ENCODE peak calls at places on chromosomes 5 and 9, in six cellular contexts. Z is coronary artery; E is stomach; Y is tibial artery; T is HCT116; F is CD8-positive, alpha-beta T cell. C is an unnamed sample.
A peak's percentile ranks its signal among the peaks of the same experiment; 100 is the strongest.

GRCh38 chr5:2739360-2740050 is 12.0 kb downstream of the IRX2 start:
- DNase-seq in Z (peak; percentile 62), E (peak; percentile 59), Y (no peak), T (no peak), F (no peak), C (no peak)

GRCh38 chr5:7628820-7629219 is 222.1 kb downstream of the CFAP90 start:
- DNase-seq in Z (no peak), E (no peak), Y (no peak), T (no peak), F (no peak), C (no peak)

GRCh38 chr9:16344343-16344742 is 526.1 kb downstream of the BNC2 start:
- DNase-seq in Z (no peak), E (no peak), Y (peak; percentile 45), T (no peak), F (no peak), C (peak; percentile 86)

GRCh38 chr5:60992871-60993270 is 47.9 kb downstream of the NDUFAF2 start:
- DNase-seq in Z (no peak), E (no peak), Y (no peak), T (no peak), F (no peak), C (no peak)

GRCh38 chr9:122336836-122337560 is 33.8 kb upstream of the PTGS1 start:
- DNase-seq in Z (no peak), E (no peak), Y (no peak), T (no peak), F (no peak), C (no peak)

GRCh38 chr9:37534901-37535300 is 41.3 kb downstream of the FBXO10 start:
- DNase-seq in Z (no peak), E (no peak), Y (no peak), T (no peak), F (no peak), C (no peak)

GRCh38 chr5:68285857-68286611 is 70.5 kb downstream of the PIK3R1 start:
- DNase-seq in Z (no peak), E (no peak), Y (no peak), T (peak; percentile 44), F (no peak), C (no peak)

GRCh38 chr5:96577909-96578308 is 84.3 kb upstream of the CAST start:
- DNase-seq in Z (no peak), E (no peak), Y (no peak), T (no peak), F (no peak), C (no peak)

GRCh38 chr9:98942906-98943681 is 613 bp upstream of the COL15A1 start:
- DNase-seq in Z (peak; percentile 61), E (no peak), Y (no peak), T (no peak), F (no peak), C (no peak)

GRCh38 chr9:114696814-114697544 is 15.0 kb upstream of the TEX48 start:
- DNase-seq in Z (no peak), E (no peak), Y (no peak), T (no peak), F (peak; percentile 48), C (no peak)

GRCh38 chr5:56569576-56569975 is 245.8 kb upstream of the MAP3K1 start:
- DNase-seq in Z (no peak), E (no peak), Y (no peak), T (no peak), F (no peak), C (peak; percentile 53)

GRCh38 chr9:4486176-4486575 is 4.1 kb upstream of the SLC1A1 start:
- DNase-seq in Z (no peak), E (no peak), Y (no peak), T (no peak), F (no peak), C (no peak)

GRCh38 chr9:18947772-18948391 is 85.1 kb downstream of the SAXO1 start:
- DNase-seq in Z (no peak), E (no peak), Y (peak; percentile 28), T (no peak), F (no peak), C (no peak)

GRCh38 chr9:83965350-83966208 is 14.4 kb downstream of the HNRNPK start:
- DNase-seq in Z (no peak), E (no peak), Y (no peak), T (no peak), F (no peak), C (no peak)

GRCh38 chr9:8020161-8020560 is 220.6 kb upstream of the DMAC1 start:
- DNase-seq in Z (no peak), E (no peak), Y (no peak), T (no peak), F (no peak), C (no peak)

GRCh38 chr9:127142291-127142690 is 19.9 kb upstream of the ANGPTL2 start:
- DNase-seq in Z (no peak), E (peak; percentile 19), Y (no peak), T (no peak), F (no peak), C (no peak)

GRCh38 chr9:93118863-93119702 is 15.0 kb downstream of the NINJ1 start:
- DNase-seq in Z (peak; percentile 73), E (no peak), Y (peak; percentile 20), T (no peak), F (peak; percentile 13), C (no peak)

GRCh38 chr5:73304381-73304780 is 131.4 kb downstream of the TMEM174 start:
- DNase-seq in Z (no peak), E (no peak), Y (no peak), T (no peak), F (no peak), C (no peak)

GRCh38 chr5:179265529-179266290 is 79.6 kb downstream of the ADAMTS2 start:
- DNase-seq in Z (peak; percentile 99), E (peak; percentile 62), Y (peak; percentile 97), T (no peak), F (no peak), C (peak; percentile 96)

GRCh38 chr5:78221467-78221866 is 73.0 kb downstream of the AP3B1 start:
- DNase-seq in Z (no peak), E (no peak), Y (no peak), T (no peak), F (no peak), C (no peak)

GRCh38 chr5:78224358-78224757 is 70.1 kb downstream of the AP3B1 start:
- DNase-seq in Z (no peak), E (no peak), Y (no peak), T (no peak), F (no peak), C (no peak)

DNA sequence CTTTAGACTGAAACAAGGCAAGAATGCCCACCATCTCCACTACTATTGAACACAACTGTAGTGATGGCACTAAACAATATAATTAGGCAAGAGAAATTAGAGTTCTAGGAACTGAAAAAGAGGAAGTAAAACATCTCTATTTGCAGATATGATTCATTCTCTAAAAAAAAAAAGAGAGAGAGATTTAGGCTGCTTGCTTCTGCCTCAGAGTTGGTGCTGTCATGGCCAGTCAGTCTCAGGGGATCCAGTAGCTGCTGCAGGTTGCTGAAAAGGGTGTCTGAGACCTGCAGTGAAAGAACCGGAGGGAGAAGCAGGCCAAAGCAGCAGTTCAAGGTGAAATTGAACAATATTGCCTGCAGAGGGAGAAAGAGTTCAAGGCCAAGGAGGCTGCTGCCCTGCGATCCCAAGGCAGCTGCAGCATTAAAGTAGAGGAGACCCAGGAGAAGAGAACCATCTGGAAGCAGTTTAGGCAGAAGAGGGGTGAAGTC is 72.5 kb downstream of the AP3B1 start:
- DNase-seq in Z (no peak), E (no peak), Y (no peak), T (no peak), F (no peak), C (no peak)
- TF ChIP-seq CTCF in Z (no peak), E (no peak), Y (no peak), T (no peak), F (no peak), C (peak; percentile 31)

GRCh38 chr9:100082786-100083185 is 16.0 kb downstream of the ERP44 start:
- DNase-seq in Z (no peak), E (no peak), Y (no peak), T (no peak), F (no peak), C (peak; percentile 17)
- H3K4me3 ChIP-seq in Z (no peak overlapping the region), E (no peak overlapping the region), Y (no peak overlapping the region), T (no peak overlapping the region), F (no peak overlapping the region), C (no peak overlapping the region)

GRCh38 chr9:129553277-129553676 is 67.6 kb downstream of the C9orf50 start:
- DNase-seq in Z (no peak), E (no peak), Y (no peak), T (no peak), F (no peak), C (no peak)
- TF ChIP-seq CTCF in Z (no peak), E (no peak), Y (no peak), T (no peak), F (no peak), C (no peak)

GRCh38 chr9:101737705-101738565 is 512 bp downstream of the GRIN3A start:
- DNase-seq in Z (no peak), E (no peak), Y (no peak), T (no peak), F (no peak), C (no peak)
- H3K4me3 ChIP-seq in Z (peak overlapping the region; percentile 61), E (peak overlapping the region; percentile 41), Y (peak overlapping the region; percentile 25), T (no peak overlapping the region), F (no peak overlapping the region), C (no peak overlapping the region)

DNA sequence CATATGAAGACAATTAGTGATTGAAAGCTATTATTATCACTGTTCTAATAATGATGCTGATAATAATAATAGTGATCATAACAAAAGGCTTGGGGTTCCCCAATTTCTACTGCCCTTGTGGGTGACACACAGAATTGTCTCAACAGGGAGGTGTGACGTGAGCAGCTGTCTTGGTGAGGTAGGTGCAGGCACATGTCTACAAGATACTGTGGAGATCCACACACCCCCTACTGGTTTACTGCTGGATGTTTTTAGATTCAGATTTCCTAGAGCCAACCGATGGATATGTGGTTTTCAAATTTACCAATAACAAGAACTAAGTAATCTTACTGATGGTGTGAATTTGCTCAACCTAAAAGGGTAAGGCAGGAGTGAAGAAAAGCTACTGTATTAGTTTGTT is 139.0 kb downstream of the TARS1 start:
- DNase-seq in Z (no peak), E (no peak), Y (no peak), T (no peak), F (no peak), C (no peak)
- TF ChIP-seq CTCF in Z (no peak), E (no peak), Y (no peak), T (no peak), F (no peak), C (no peak)

DNA sequence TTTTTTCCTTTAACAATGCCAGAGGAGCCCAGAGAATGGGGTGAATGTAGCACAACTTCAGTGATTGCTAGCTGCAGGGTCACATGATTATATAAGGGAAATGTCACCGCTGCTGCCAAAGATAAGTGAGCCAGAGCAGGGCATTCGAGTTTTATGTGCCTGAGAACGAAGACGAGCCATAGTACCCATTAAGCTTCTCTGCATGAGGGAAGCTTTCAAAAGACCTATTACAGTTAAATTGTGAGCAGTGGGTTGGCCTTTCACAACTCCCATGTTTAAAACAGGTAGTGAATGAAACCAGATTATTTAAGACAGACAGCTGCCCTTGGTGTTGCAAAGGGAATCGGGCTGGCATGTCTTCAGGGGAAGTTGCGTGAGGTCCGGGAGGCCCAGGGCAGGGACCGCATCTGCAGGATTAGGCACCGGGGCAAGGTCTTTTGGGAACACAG is 82.4 kb upstream of the TNFAIP8 start:
- DNase-seq in Z (no peak), E (no peak), Y (peak; percentile 26), T (no peak), F (no peak), C (no peak)
- H3K4me3 ChIP-seq in Z (no peak overlapping the region), E (no peak overlapping the region), Y (no peak overlapping the region), T (no peak overlapping the region), F (peak overlapping the region; percentile 96), C (no peak overlapping the region)

DNA sequence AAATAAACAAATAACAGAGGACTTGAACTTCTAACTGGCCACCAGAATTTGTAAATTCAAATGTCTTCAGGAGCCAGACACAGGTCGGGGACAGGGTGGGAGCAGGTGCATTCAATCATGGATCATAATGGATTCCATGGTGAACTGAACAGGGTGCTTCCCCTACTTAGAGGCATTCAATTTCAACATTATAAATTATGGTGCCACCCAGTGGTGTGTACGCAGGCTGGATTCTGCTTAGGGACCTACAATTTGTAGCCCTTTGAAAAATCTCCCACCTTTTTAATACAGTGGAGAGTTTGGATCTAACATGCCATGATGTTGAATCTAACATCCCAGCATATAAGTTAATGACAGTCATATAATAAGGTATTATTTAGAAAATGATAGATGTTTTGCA is 22.3 kb downstream of the KLF9 start:
- DNase-seq in Z (no peak), E (no peak), Y (no peak), T (no peak), F (no peak), C (no peak)
- TF ChIP-seq CTCF in Z (no peak), E (no peak), Y (no peak), T (peak; percentile 12), F (peak; percentile 28), C (no peak)